ENCODE peak calls at places on chromosome 10, in eight cellular contexts. V is neuronal stem cell, J is HCT116, N is heart left ventricle, Q is uterus, B is psoas muscle, A is prostate gland, U is sigmoid colon. R is an unnamed sample.

GRCh38 chr10:112815238-112816032 is 134.6 kb upstream of the TCF7L2 start:
- DNase-seq in V (no peak), U (no peak), B (no peak), A (no peak), Q (no peak), N (no peak), J (no peak), R (no peak)

GRCh38 chr10:46560952-46561351 is 4.5 kb upstream of the GPRIN2 start:
- DNase-seq in Q (no peak), N (peak; percentile 4), U (no peak), A (no peak), J (no peak), V (no peak), B (no peak), R (peak; percentile 3)

GRCh38 chr10:530717-531116 is 158.8 kb downstream of the DIP2C start:
- DNase-seq in N (no peak), V (no peak), B (no peak), U (peak; percentile 46), A (no peak), Q (no peak), J (no peak), R (no peak)

GRCh38 chr10:132856869-132857524 is 71.0 kb upstream of the NKX6-2 start:
- DNase-seq in N (peak; percentile 4), J (no peak), V (no peak), Q (peak; percentile 1), B (no peak), U (peak; percentile 42), A (no peak), R (no peak)

GRCh38 chr10:92573091-92573797 is 649 bp downstream of the IDE start:
- DNase-seq in N (no peak), J (no peak), A (peak; percentile 10), Q (peak; percentile 20), V (peak; percentile 9), U (peak; percentile 72), B (peak; percentile 39), R (peak; percentile 9)

GRCh38 chr10:15163261-15163864 is 5.1 kb downstream of the NMT2 start:
- DNase-seq in B (no peak), V (no peak), Q (no peak), U (no peak), N (no peak), J (no peak), A (no peak), R (no peak)

GRCh38 chr10:57979466-57979865 is 288.2 kb downstream of the IPMK start:
- DNase-seq in V (no peak), B (no peak), J (peak; percentile 21), U (no peak), Q (no peak), N (no peak), A (no peak), R (no peak)

GRCh38 chr10:68665841-68666240 is 55.2 kb upstream of the CCAR1 start:
- DNase-seq in J (no peak), B (no peak), A (no peak), V (no peak), N (no peak), Q (no peak), U (no peak), R (no peak)

GRCh38 chr10:21175797-21176196 is 278.7 kb upstream of the NEBL start:
- DNase-seq in N (no peak), B (no peak), A (no peak), V (no peak), U (no peak), Q (no peak), J (no peak), R (no peak)

GRCh38 chr10:68154211-68154497 is 44.9 kb downstream of the MYPN start:
- DNase-seq in B (peak; percentile 56), A (no peak), N (peak; percentile 65), U (no peak), Q (peak; percentile 47), J (no peak), V (no peak), R (no peak)

GRCh38 chr10:26439436-26440090 is 1.4 kb downstream of the APBB1IP start:
- DNase-seq in A (no peak), Q (no peak), U (no peak), V (no peak), J (no peak), B (no peak), N (no peak), R (no peak)

GRCh38 chr10:44955408-44956070 is 4.1 kb upstream of the RASSF4 start:
- DNase-seq in V (no peak), N (peak; percentile 65), A (no peak), U (peak; percentile 93), B (peak; percentile 78), Q (peak; percentile 66), J (no peak), R (no peak)

GRCh38 chr10:86681047-86681446 is 12.7 kb downstream of the LDB3 start:
- DNase-seq in Q (no peak), J (no peak), U (peak; percentile 80), V (no peak), N (peak; percentile 86), A (no peak), B (peak; percentile 60), R (no peak)

GRCh38 chr10:133141963-133142350 is 18.1 kb upstream of the KNDC1 start:
- DNase-seq in Q (peak; percentile 6), J (no peak), B (no peak), V (no peak), A (no peak), U (peak; percentile 47), N (peak; percentile 9), R (no peak)

GRCh38 chr10:11713186-11713743 is 28.9 kb upstream of the ECHDC3 start:
- DNase-seq in B (no peak), J (no peak), V (no peak), U (no peak), A (no peak), N (peak; percentile 32), Q (peak; percentile 37), R (no peak)

GRCh38 chr10:110327262-110327914 is 22.7 kb upstream of the SMNDC1 start:
- DNase-seq in J (no peak), V (no peak), U (no peak), N (no peak), A (no peak), B (no peak), Q (no peak), R (no peak)

GRCh38 chr10:92678196-92678595 is 11.6 kb upstream of the HHEX start:
- DNase-seq in Q (no peak), J (no peak), N (no peak), B (no peak), V (no peak), U (no peak), A (no peak), R (no peak)

GRCh38 chr10:124688889-124689670 is 55.1 kb downstream of the FAM53B start:
- DNase-seq in N (no peak), B (no peak), Q (no peak), U (no peak), A (no peak), V (no peak), J (no peak), R (no peak)

DNA sequence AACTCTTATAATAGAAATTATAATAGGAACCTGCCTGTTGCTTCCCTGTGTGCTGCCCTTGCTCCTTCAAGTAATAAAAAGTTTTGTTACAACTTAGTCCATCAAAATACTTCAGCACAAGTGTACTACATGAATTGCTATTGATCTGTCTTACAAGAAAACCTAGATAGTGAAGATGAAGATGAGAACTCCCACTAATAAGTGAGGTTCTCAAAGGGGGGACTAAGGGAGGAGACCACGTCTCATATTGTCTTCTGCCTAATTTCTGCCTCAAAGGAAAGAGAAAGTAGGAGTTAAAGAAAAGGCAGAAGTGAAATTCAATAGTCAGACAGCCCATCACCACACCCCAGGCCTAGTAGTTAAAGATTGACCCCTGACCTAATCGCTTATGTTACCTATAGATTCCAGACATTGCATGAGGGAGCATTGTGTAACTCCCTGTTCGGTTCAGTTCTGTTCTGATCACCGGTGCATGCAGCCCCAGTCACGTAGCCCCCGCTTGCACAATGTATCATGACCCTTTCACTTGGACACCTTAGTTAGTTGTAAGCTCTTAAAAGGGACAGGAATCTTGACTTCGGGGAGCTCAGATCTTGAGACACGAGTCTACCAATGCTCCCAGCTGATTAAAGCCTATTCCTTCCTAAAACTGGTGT is 18.2 kb upstream of the CHST3 start:
- DNase-seq in U (no peak), V (no peak), A (no peak), N (no peak), Q (no peak), J (no peak), B (no peak), R (no peak)
- H3K9me3 ChIP-seq in U (peaks cover 9% of the 10 kb centered on the region), V (peaks cover 14% of the 10 kb centered on the region), A (no peaks in the 10 kb centered on the region), N (peaks cover 48% of the 10 kb centered on the region), Q (peaks cover 25% of the 10 kb centered on the region), J (peaks cover 7% of the 10 kb centered on the region), B (peaks cover 15% of the 10 kb centered on the region), R (peaks cover 7% of the 10 kb centered on the region)

GRCh38 chr10:121087129-121087528 is 236.0 kb downstream of the WDR11 start:
- DNase-seq in N (no peak), V (no peak), Q (no peak), A (no peak), J (no peak), B (no peak), U (no peak), R (no peak)
- H3K9me3 ChIP-seq in N (peaks cover 6% of the 10 kb centered on the region), V (no peaks in the 10 kb centered on the region), Q (no peaks in the 10 kb centered on the region), A (no peaks in the 10 kb centered on the region), J (no peaks in the 10 kb centered on the region), B (no peaks in the 10 kb centered on the region), U (no peaks in the 10 kb centered on the region), R (no peaks in the 10 kb centered on the region)

GRCh38 chr10:29160110-29160669 is 128.7 kb upstream of the LYZL1 start:
- DNase-seq in B (no peak), J (peak; percentile 77), N (no peak), Q (no peak), A (no peak), U (no peak), V (no peak), R (no peak)
- H3K9me3 ChIP-seq in B (no peaks in the 10 kb centered on the region), J (peaks cover 3% of the 10 kb centered on the region), N (peaks cover 9% of the 10 kb centered on the region), Q (no peaks in the 10 kb centered on the region), A (no peaks in the 10 kb centered on the region), U (no peaks in the 10 kb centered on the region), V (no peaks in the 10 kb centered on the region), R (no peaks in the 10 kb centered on the region)

GRCh38 chr10:128712661-128713060 is 586.4 kb upstream of the MKI67 start:
- DNase-seq in A (no peak), U (no peak), J (no peak), V (no peak), N (no peak), B (no peak), Q (no peak), R (no peak)

GRCh38 chr10:128710795-128711183 is 584.6 kb upstream of the MKI67 start:
- DNase-seq in Q (no peak), N (no peak), A (no peak), V (no peak), B (no peak), U (no peak), J (no peak), R (no peak)

GRCh38 chr10:128716181-128716580 is 590.0 kb upstream of the MKI67 start:
- DNase-seq in V (no peak), N (no peak), A (no peak), Q (no peak), U (no peak), J (no peak), B (no peak), R (no peak)

GRCh38 chr10:128711776-128712175 is 585.6 kb upstream of the MKI67 start:
- DNase-seq in N (no peak), Q (no peak), A (no peak), J (no peak), B (no peak), V (no peak), U (no peak), R (no peak)

DNA sequence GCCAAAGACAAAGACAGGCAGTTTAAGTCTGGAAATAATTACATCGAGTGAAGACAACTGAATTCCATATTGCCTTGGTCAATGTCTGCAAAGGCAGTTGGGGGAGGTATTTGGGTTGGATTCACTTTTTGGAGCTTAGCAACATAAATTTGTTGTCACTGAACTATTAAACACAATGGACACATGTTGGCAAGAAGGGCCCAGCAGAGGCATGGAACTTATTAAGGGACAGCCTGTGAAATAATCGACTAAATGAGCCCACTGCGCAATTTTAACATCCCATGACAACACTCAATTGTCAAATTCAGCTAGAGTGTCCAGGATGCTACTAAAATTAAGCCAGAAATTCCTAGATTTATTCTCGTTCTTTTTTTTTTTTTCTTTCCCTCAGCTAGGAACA is 588.0 kb upstream of the MKI67 start:
- DNase-seq in A (no peak), U (no peak), J (no peak), Q (no peak), N (no peak), V (no peak), B (no peak), R (no peak)
- H3K9me3 ChIP-seq in A (no peaks in the 10 kb centered on the region), U (no peaks in the 10 kb centered on the region), J (no peaks in the 10 kb centered on the region), Q (no peaks in the 10 kb centered on the region), N (no peaks in the 10 kb centered on the region), V (no peaks in the 10 kb centered on the region), B (no peaks in the 10 kb centered on the region), R (no peaks in the 10 kb centered on the region)